ENCODE peak calls at places on chromosomes 6 and 20, in five cellular contexts. One of them, this sample, is unnamed.

GRCh38 chr6:72855471-72855870 is 233.6 kb downstream of the KCNQ5 start:
- DNase-seq in NB4: no peak
- DNase-seq in Calu3: no peak
- DNase-seq in glutamatergic neuron: no peak
- DNase-seq in A549: no peak
- DNase-seq in this sample: no peak

GRCh38 chr6:81777586-81778268 is 25.2 kb upstream of the TENT5A start:
- DNase-seq in NB4: no peak
- DNase-seq in Calu3: no peak
- DNase-seq in glutamatergic neuron: no peak
- DNase-seq in A549: no peak
- DNase-seq in this sample: no peak

GRCh38 chr20:46376196-46376785 is 30.1 kb downstream of the ELMO2 start:
- DNase-seq in NB4: no peak
- DNase-seq in Calu3: no peak
- DNase-seq in glutamatergic neuron: no peak
- DNase-seq in A549: no peak
- DNase-seq in this sample: no peak

GRCh38 chr6:75317503-75318206 is 33.1 kb upstream of the TMEM30A start:
- DNase-seq in NB4: no peak
- DNase-seq in Calu3: no peak
- DNase-seq in glutamatergic neuron: no peak
- DNase-seq in A549: no peak
- DNase-seq in this sample: no peak

GRCh38 chr6:141203902-141204575 is 928.7 kb upstream of the GJE1 start:
- DNase-seq in NB4: no peak
- DNase-seq in Calu3: no peak
- DNase-seq in glutamatergic neuron: no peak
- DNase-seq in A549: no peak
- DNase-seq in this sample: no peak

GRCh38 chr6:24321538-24322162 is 36.2 kb downstream of the DCDC2 start:
- DNase-seq in NB4: no peak
- DNase-seq in Calu3: no peak
- DNase-seq in glutamatergic neuron: no peak
- DNase-seq in A549: no peak
- DNase-seq in this sample: no peak

GRCh38 chr6:38776515-38776914 is 61.4 kb downstream of the DNAH8 start:
- DNase-seq in NB4: no peak
- DNase-seq in Calu3: no peak
- DNase-seq in glutamatergic neuron: no peak
- DNase-seq in A549: no peak
- DNase-seq in this sample: no peak

GRCh38 chr6:114253431-114253830 is 89.4 kb downstream of the HS3ST5 start:
- DNase-seq in NB4: no peak
- DNase-seq in Calu3: no peak
- DNase-seq in glutamatergic neuron: no peak
- DNase-seq in A549: no peak
- DNase-seq in this sample: no peak

GRCh38 chr6:130382872-130383490 is 17.2 kb downstream of the TMEM200A start:
- DNase-seq in NB4: no peak
- DNase-seq in Calu3: no peak
- DNase-seq in glutamatergic neuron: no peak
- DNase-seq in A549: no peak
- DNase-seq in this sample: no peak

GRCh38 chr6:165586706-165587105 is 76.3 kb downstream of the PDE10A start:
- DNase-seq in NB4: no peak
- DNase-seq in Calu3: no peak
- DNase-seq in glutamatergic neuron: no peak
- DNase-seq in A549: no peak
- DNase-seq in this sample: no peak

GRCh38 chr6:87093199-87093598 is 1.7 kb downstream of the CGA start:
- DNase-seq in NB4: no peak
- DNase-seq in Calu3: no peak
- DNase-seq in glutamatergic neuron: no peak
- DNase-seq in A549: no peak
- DNase-seq in this sample: no peak

GRCh38 chr6:30626484-30627366 is at the start of gene ATAT1:
- DNase-seq in NB4: peak; percentile 86
- DNase-seq in Calu3: peak; percentile 97
- DNase-seq in glutamatergic neuron: peak; percentile 90
- DNase-seq in A549: peak; percentile 80
- DNase-seq in this sample: peak; percentile 84

GRCh38 chr6:11900662-11901598 is 111.2 kb upstream of the HIVEP1 start:
- DNase-seq in NB4: no peak
- DNase-seq in Calu3: no peak
- DNase-seq in glutamatergic neuron: no peak
- DNase-seq in A549: no peak
- DNase-seq in this sample: no peak

GRCh38 chr20:8812818-8813217 is 256.1 kb upstream of the PLCB4 start:
- DNase-seq in NB4: no peak
- DNase-seq in Calu3: no peak
- DNase-seq in glutamatergic neuron: no peak
- DNase-seq in A549: no peak
- DNase-seq in this sample: no peak

GRCh38 chr6:141677598-141678211 is 455.0 kb upstream of the GJE1 start:
- DNase-seq in NB4: peak; percentile 53
- DNase-seq in Calu3: peak; percentile 8
- DNase-seq in glutamatergic neuron: no peak
- DNase-seq in A549: peak; percentile 30
- DNase-seq in this sample: no peak

GRCh38 chr6:55281215-55281614 is 46.1 kb upstream of the GFRAL start:
- DNase-seq in NB4: no peak
- DNase-seq in Calu3: no peak
- DNase-seq in glutamatergic neuron: no peak
- DNase-seq in A549: no peak
- DNase-seq in this sample: no peak

GRCh38 chr6:99761701-99762100 is 155.1 kb downstream of the PRDM13 start:
- DNase-seq in NB4: no peak
- DNase-seq in Calu3: no peak
- DNase-seq in glutamatergic neuron: no peak
- DNase-seq in A549: no peak
- DNase-seq in this sample: no peak

GRCh38 chr20:45963059-45964011 is 8.7 kb downstream of the ZNF335 start:
- DNase-seq in NB4: peak; percentile 66
- DNase-seq in Calu3: peak; percentile 34
- DNase-seq in glutamatergic neuron: no peak
- DNase-seq in A549: peak; percentile 68
- DNase-seq in this sample: peak; percentile 34

GRCh38 chr20:53942973-53943372 is 127.4 kb downstream of the BCAS1 start:
- DNase-seq in NB4: no peak
- DNase-seq in Calu3: no peak
- DNase-seq in glutamatergic neuron: no peak
- DNase-seq in A549: no peak
- DNase-seq in this sample: no peak
- TF ChIP-seq CTCF in NB4: no peak
- TF ChIP-seq CTCF in Calu3: no peak
- TF ChIP-seq CTCF in glutamatergic neuron: no peak
- TF ChIP-seq CTCF in A549: no peak
- TF ChIP-seq CTCF in this sample: no peak

GRCh38 chr6:131519670-131520436 is 53.2 kb upstream of the ARG1 start:
- DNase-seq in NB4: peak; percentile 53
- DNase-seq in Calu3: peak; percentile 59
- DNase-seq in glutamatergic neuron: peak; percentile 26
- DNase-seq in A549: peak; percentile 52
- DNase-seq in this sample: no peak
- TF ChIP-seq CTCF in NB4: peak; percentile 59
- TF ChIP-seq CTCF in Calu3: peak; percentile 69
- TF ChIP-seq CTCF in glutamatergic neuron: peak; percentile 71
- TF ChIP-seq CTCF in A549: peak; percentile 42
- TF ChIP-seq CTCF in this sample: peak; percentile 43

GRCh38 chr20:51611625-51611890 is 69.0 kb upstream of the NFATC2 start:
- DNase-seq in NB4: no peak
- DNase-seq in Calu3: no peak
- DNase-seq in glutamatergic neuron: no peak
- DNase-seq in A549: no peak
- DNase-seq in this sample: no peak

GRCh38 chr20:51610761-51611624 is 68.5 kb upstream of the NFATC2 start:
- DNase-seq in NB4: no peak
- DNase-seq in Calu3: no peak
- DNase-seq in glutamatergic neuron: no peak
- DNase-seq in A549: no peak
- DNase-seq in this sample: no peak

GRCh38 chr20:51612896-51613295 is 70.4 kb upstream of the NFATC2 start:
- DNase-seq in NB4: no peak
- DNase-seq in Calu3: no peak
- DNase-seq in glutamatergic neuron: no peak
- DNase-seq in A549: no peak
- DNase-seq in this sample: no peak

GRCh38 chr20:51613576-51613975 is 71.1 kb upstream of the NFATC2 start:
- DNase-seq in NB4: no peak
- DNase-seq in Calu3: no peak
- DNase-seq in glutamatergic neuron: no peak
- DNase-seq in A549: no peak
- DNase-seq in this sample: no peak

GRCh38 chr20:51616060-51616459 is 73.5 kb upstream of the NFATC2 start:
- DNase-seq in NB4: peak; percentile 32
- DNase-seq in Calu3: no peak
- DNase-seq in glutamatergic neuron: no peak
- DNase-seq in A549: no peak
- DNase-seq in this sample: no peak
- TF ChIP-seq CTCF in NB4: peak; percentile 44
- TF ChIP-seq CTCF in Calu3: peak; percentile 31
- TF ChIP-seq CTCF in glutamatergic neuron: no peak
- TF ChIP-seq CTCF in A549: peak; percentile 11
- TF ChIP-seq CTCF in this sample: no peak

GRCh38 chr6:34067814-34068213 is 78.1 kb downstream of the GRM4 start:
- DNase-seq in NB4: no peak
- DNase-seq in Calu3: no peak
- DNase-seq in glutamatergic neuron: no peak
- DNase-seq in A549: peak; percentile 37
- DNase-seq in this sample: no peak
- TF ChIP-seq CTCF in NB4: peak; percentile 31
- TF ChIP-seq CTCF in Calu3: no peak
- TF ChIP-seq CTCF in glutamatergic neuron: no peak
- TF ChIP-seq CTCF in A549: peak; percentile 11
- TF ChIP-seq CTCF in this sample: no peak

GRCh38 chr20:48550814-48551213 is 277.0 kb downstream of the PREX1 start:
- DNase-seq in NB4: no peak
- DNase-seq in Calu3: no peak
- DNase-seq in glutamatergic neuron: no peak
- DNase-seq in A549: no peak
- DNase-seq in this sample: no peak
- TF ChIP-seq CTCF in NB4: no peak
- TF ChIP-seq CTCF in Calu3: no peak
- TF ChIP-seq CTCF in glutamatergic neuron: no peak
- TF ChIP-seq CTCF in A549: no peak
- TF ChIP-seq CTCF in this sample: no peak

This sample was measured in CD14-positive monocyte.